ENCODE peak calls at places on chromosomes 7 and 10, in seven cellular contexts. K, A, Q, E, R, C and B are unnamed samples.

GRCh38 chr7:11710392-11710791 is 121.6 kb downstream of the THSD7A start:
- DNase-seq in K (no peak), A (no peak), Q (no peak), C (no peak), R (no peak), E (no peak), B (no peak)

GRCh38 chr7:69190738-69191137 is 407.5 kb upstream of the AUTS2 start:
- DNase-seq in K (no peak), R (no peak), Q (no peak), C (peak), E (no peak), A (no peak), B (no peak)

GRCh38 chr10:98384531-98385133 is 30.4 kb downstream of the PYROXD2 start:
- DNase-seq in E (no peak), R (no peak), A (no peak), K (no peak), C (no peak), Q (no peak), B (no peak)

GRCh38 chr7:130648580-130648979 is 20.0 kb downstream of the COPG2 start:
- DNase-seq in K (no peak), R (no peak), Q (no peak), A (no peak), C (no peak), E (no peak), B (no peak)

GRCh38 chr10:38054361-38054797 is 39.8 kb upstream of the ZNF37A start:
- DNase-seq in A (no peak), R (peak), E (no peak), C (no peak), Q (no peak), K (no peak), B (no peak)

GRCh38 chr10:73810358-73810734 is 1.1 kb downstream of the NDST2 start:
- DNase-seq in A (no peak), K (no peak), C (no peak), E (no peak), Q (no peak), R (peak), B (no peak)

GRCh38 chr10:79414714-79415113 is 30.7 kb downstream of the ZCCHC24 start:
- DNase-seq in E (no peak), R (no peak), C (no peak), K (peak), A (no peak), Q (no peak), B (no peak)

GRCh38 chr10:60606343-60607080 is 171.8 kb upstream of the CDK1 start:
- DNase-seq in A (no peak), R (peak), Q (no peak), C (no peak), K (no peak), E (no peak), B (no peak)

GRCh38 chr10:58266826-58267712 is 625 bp downstream of the IPMK start:
- DNase-seq in Q (peak), C (peak), R (no peak), K (no peak), A (peak), E (peak), B (peak)

GRCh38 chr10:18079665-18080295 is 60.4 kb upstream of the CACNB2 start:
- DNase-seq in E (no peak), R (no peak), A (no peak), K (no peak), Q (no peak), C (no peak), B (no peak)

GRCh38 chr7:55130079-55130476 is 111.3 kb downstream of the EGFR start:
- DNase-seq in K (no peak), Q (no peak), E (no peak), R (no peak), A (no peak), C (peak), B (no peak)

GRCh38 chr10:100341953-100342626 is 4.9 kb upstream of the SCD start:
- DNase-seq in A (no peak), R (no peak), K (no peak), Q (peak), C (peak), E (peak), B (peak)

GRCh38 chr7:45080265-45080957 is 8.4 kb downstream of the NACAD start:
- DNase-seq in C (no peak), K (no peak), E (no peak), A (no peak), Q (no peak), R (no peak), B (peak)

GRCh38 chr10:62689712-62690111 is 114.8 kb upstream of the ADO start:
- DNase-seq in Q (no peak), E (no peak), A (no peak), C (no peak), K (no peak), R (no peak), B (no peak)

GRCh38 chr7:141593134-141593533 is 41.9 kb downstream of the AGK start:
- DNase-seq in A (no peak), C (no peak), Q (no peak), K (no peak), R (no peak), E (no peak), B (peak)

GRCh38 chr10:22219308-22219707 is 1.5 kb upstream of the EBLN1 start:
- DNase-seq in R (no peak), K (no peak), E (no peak), C (no peak), A (no peak), Q (no peak), B (no peak)

GRCh38 chr7:69906309-69906995 is 308.2 kb downstream of the AUTS2 start:
- DNase-seq in R (no peak), A (no peak), Q (no peak), K (no peak), C (no peak), E (no peak), B (no peak)